ENCODE peak calls at places on chromosomes 7 and 10, in five cellular contexts. T, D, R, U and W are unnamed samples.

GRCh38 chr10:132468651-132469050 is 68.9 kb upstream of the INPP5A start:
- DNase-seq in D (no peak), T (no peak), R (no peak), U (no peak), W (no peak)

GRCh38 chr10:20034732-20035131 is 218.5 kb downstream of the PLXDC2 start:
- DNase-seq in T (no peak), R (no peak), D (no peak), U (no peak), W (no peak)

GRCh38 chr10:98664329-98665042 is 217.8 kb upstream of the HPS1 start:
- DNase-seq in R (no peak), T (no peak), D (no peak), U (peak), W (peak)

GRCh38 chr10:107616463-107617131 is 452.1 kb upstream of the SORCS1 start:
- DNase-seq in T (no peak), U (peak), R (no peak), D (no peak), W (peak)

GRCh38 chr10:48606530-48607355 is 1.9 kb upstream of the ARHGAP22 start:
- DNase-seq in D (peak), U (peak), R (no peak), T (peak), W (peak)

GRCh38 chr10:76397210-76397881 is 965.9 kb downstream of the LRMDA start:
- DNase-seq in R (no peak), D (peak), U (no peak), T (no peak), W (peak)

GRCh38 chr7:44066111-44066460 is 719 bp upstream of the PGAM2 start:
- DNase-seq in U (no peak), R (peak), T (no peak), D (no peak), W (no peak)

GRCh38 chr7:152315845-152316244 is 120.0 kb downstream of the KMT2C start:
- DNase-seq in D (no peak), U (no peak), T (no peak), R (no peak), W (no peak)

GRCh38 chr7:55185941-55186609 is 167.3 kb downstream of the EGFR start:
- DNase-seq in T (no peak), D (peak), R (no peak), U (peak), W (peak)

GRCh38 chr7:42035205-42035604 is 201.8 kb downstream of the GLI3 start:
- DNase-seq in D (peak), R (no peak), T (no peak), U (peak), W (peak)

GRCh38 chr10:12221323-12222298 is 25.6 kb downstream of the CDC123 start:
- DNase-seq in T (no peak), U (no peak), R (no peak), D (no peak), W (no peak)

GRCh38 chr10:4635883-4636282 is 190.1 kb upstream of the AKR1E2 start:
- DNase-seq in U (no peak), D (no peak), T (no peak), R (no peak), W (no peak)

DNA sequence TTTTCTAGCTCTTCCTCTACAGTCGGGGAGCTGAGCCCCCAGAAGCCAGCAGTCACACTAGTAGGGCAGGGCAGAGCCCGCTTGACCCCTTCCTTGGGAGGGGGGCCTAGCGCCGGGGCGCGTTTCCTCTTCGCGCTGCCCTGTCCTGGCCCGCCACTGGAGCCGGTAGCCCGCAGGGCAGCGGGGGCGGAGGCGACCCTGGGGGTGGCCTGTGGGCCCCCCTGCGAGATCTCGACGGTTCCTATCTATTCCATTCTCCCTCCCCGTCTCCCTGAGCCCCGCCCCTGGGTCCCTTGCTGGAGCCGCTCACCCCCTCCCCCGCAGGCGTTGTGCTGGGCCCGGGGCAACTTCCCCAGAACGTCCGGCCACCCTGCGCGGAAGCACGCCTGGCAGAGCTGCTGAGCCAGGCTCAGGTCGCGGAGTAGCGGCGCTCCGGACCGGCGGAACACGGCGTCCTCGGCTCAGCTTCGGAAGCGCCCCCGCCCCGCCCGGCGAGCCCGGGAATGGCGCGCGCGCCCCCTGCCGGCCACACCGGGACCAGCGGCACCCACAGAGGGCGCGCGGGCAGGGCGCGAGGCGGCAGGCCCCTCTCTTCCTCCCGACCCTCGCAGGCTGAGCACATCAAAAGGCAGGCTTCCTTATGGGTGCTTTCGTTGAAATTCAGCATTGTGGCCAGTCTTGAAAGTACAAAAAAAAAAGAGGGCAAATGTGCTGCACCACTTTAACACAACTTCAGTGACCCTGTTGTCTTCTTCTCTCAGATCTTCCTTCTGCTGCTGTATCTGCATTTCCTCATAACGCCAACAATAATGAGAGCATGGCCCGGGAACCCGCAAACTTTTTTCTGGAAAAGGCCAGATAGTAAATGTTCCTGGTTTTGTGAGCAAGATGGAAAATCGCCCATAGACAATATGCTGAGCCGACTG is 327.6 kb downstream of the TNS3 start:
- DNase-seq in U (peak), R (peak), T (peak), D (peak), W (peak)
- TF ChIP-seq CTCF in U (peak), R (peak), T (peak), D (peak), W (peak)

DNA sequence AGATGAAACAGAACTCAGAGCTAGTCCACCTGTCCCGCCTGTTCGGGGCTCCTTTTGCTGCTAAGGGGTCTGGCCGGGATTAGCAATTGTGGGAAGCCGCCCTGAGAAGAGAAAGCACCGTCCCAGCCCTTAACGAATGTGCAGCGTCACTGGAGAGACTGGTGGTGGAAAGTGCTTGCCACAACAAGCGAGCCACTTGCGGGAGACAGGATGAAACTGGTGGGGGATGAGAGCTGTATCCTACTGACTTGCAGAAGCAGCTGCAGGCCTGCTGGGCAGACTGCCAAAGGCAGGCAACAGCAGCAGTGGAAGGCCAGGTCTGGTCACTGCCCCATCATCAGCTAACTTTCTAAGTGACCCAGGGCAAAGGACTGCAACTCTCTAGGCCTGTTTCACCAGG is 95.4 kb downstream of the FAM53B start:
- DNase-seq in R (no peak), T (no peak), U (peak), D (peak), W (peak)
- H3K4me3 ChIP-seq in R (no peak), T (no peak), U (no peak), D (no peak), W (no peak)

DNA sequence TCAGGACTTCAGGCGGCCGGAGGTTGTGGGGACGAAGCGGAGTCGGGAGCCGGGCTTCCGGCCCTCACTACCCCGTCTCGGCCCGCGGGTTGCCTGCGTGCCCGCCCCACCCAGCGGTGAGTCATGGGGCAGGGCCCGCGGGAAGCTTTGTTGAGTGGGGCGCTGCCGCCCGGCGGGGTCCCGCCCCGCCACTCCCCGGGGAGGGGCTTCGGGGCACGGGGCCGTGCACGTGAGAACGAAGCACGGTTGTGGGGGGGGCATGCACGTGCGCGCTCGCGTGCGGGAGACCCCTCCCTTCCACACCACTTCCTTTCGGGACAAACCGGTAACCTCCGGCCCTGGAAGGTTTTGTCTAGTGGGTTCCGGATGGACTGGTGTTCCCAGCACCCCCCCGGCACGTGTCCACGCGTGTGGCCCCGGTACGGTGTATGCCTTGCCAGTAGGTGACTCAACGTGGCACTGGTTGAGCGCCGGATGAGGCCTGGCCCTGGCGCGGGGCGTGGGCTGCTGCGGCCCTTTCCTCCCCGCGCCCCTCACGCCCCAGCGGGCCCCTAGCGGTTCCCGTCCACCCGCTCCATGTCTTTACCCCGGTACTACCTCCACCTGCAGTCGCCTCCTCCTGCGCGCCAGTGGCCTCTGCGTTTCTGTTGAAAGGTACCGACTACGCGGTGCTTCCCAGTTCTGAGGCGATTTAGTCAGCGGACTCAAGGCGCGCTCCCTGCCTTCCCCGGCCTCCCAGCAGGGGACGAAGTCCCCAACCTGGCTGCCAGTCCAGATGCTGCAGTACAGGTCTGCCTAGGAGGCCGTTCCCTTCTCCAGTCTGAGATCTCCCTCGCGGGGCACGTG is 3.1 kb downstream of the ADIRF start:
- DNase-seq in U (peak), R (peak), D (peak), T (peak), W (peak)
- TF ChIP-seq CTCF in U (no peak), R (peak), D (peak), T (no peak), W (no peak)

GRCh38 chr10:84232376-84232775 is 7.0 kb upstream of the LRIT2 start:
- DNase-seq in R (no peak), D (no peak), T (no peak), U (no peak), W (no peak)
- H3K4me3 ChIP-seq in R (no peak), D (no peak), T (no peak), U (no peak), W (no peak)

GRCh38 chr7:13801669-13802068 is 187.8 kb downstream of the ETV1 start:
- DNase-seq in D (no peak), T (no peak), U (no peak), R (no peak), W (no peak)
- TF ChIP-seq CTCF in D (no peak), T (no peak), U (no peak), R (no peak), W (no peak)